ENCODE peak calls at places on chromosome 10, in eight cellular contexts. One of them, this sample, is unnamed. For H3K36me3, the result is how much of the 10 kb centered on the place peaks cover.

GRCh38 chr10:122141821-122142651 is 129.1 kb upstream of the BTBD16 start:
- DNase-seq in heart right ventricle: peak
- DNase-seq in body of pancreas: no peak
- DNase-seq in tibial nerve: no peak
- DNase-seq in astrocyte: peak
- DNase-seq in fibroblast of lung: peak
- DNase-seq in Peyer's patch: no peak
- DNase-seq in transverse colon: no peak
- DNase-seq in this sample: no peak

GRCh38 chr10:114603943-114604342 is 54.1 kb downstream of the ABLIM1 start:
- DNase-seq in heart right ventricle: no peak
- DNase-seq in body of pancreas: peak
- DNase-seq in tibial nerve: no peak
- DNase-seq in astrocyte: peak
- DNase-seq in fibroblast of lung: peak
- DNase-seq in Peyer's patch: no peak
- DNase-seq in transverse colon: peak
- DNase-seq in this sample: no peak

GRCh38 chr10:3091346-3091787 is 24.0 kb downstream of the PFKP start:
- DNase-seq in heart right ventricle: no peak
- DNase-seq in body of pancreas: no peak
- DNase-seq in tibial nerve: no peak
- DNase-seq in astrocyte: peak
- DNase-seq in fibroblast of lung: peak
- DNase-seq in Peyer's patch: no peak
- DNase-seq in transverse colon: no peak
- DNase-seq in this sample: peak

GRCh38 chr10:103856497-103857175 is 1.3 kb upstream of the SH3PXD2A start:
- DNase-seq in heart right ventricle: no peak
- DNase-seq in body of pancreas: no peak
- DNase-seq in tibial nerve: no peak
- DNase-seq in astrocyte: no peak
- DNase-seq in fibroblast of lung: no peak
- DNase-seq in Peyer's patch: no peak
- DNase-seq in transverse colon: no peak
- DNase-seq in this sample: no peak

GRCh38 chr10:129784891-129785290 is 179.2 kb downstream of the EBF3 start:
- DNase-seq in heart right ventricle: no peak
- DNase-seq in body of pancreas: no peak
- DNase-seq in tibial nerve: no peak
- DNase-seq in astrocyte: no peak
- DNase-seq in fibroblast of lung: no peak
- DNase-seq in Peyer's patch: no peak
- DNase-seq in transverse colon: no peak
- DNase-seq in this sample: no peak

GRCh38 chr10:83218205-83218604 is 921.1 kb upstream of the GHITM start:
- DNase-seq in heart right ventricle: no peak
- DNase-seq in body of pancreas: no peak
- DNase-seq in tibial nerve: no peak
- DNase-seq in astrocyte: no peak
- DNase-seq in fibroblast of lung: no peak
- DNase-seq in Peyer's patch: no peak
- DNase-seq in transverse colon: no peak
- DNase-seq in this sample: no peak

GRCh38 chr10:108556176-108556575 is 1367.1 kb downstream of the XPNPEP1 start:
- DNase-seq in heart right ventricle: no peak
- DNase-seq in body of pancreas: no peak
- DNase-seq in tibial nerve: no peak
- DNase-seq in astrocyte: peak
- DNase-seq in fibroblast of lung: peak
- DNase-seq in Peyer's patch: no peak
- DNase-seq in transverse colon: no peak
- DNase-seq in this sample: no peak

GRCh38 chr10:69497611-69498390 is 46.5 kb downstream of the TSPAN15 start:
- DNase-seq in heart right ventricle: no peak
- DNase-seq in body of pancreas: no peak
- DNase-seq in tibial nerve: no peak
- DNase-seq in astrocyte: no peak
- DNase-seq in fibroblast of lung: no peak
- DNase-seq in Peyer's patch: no peak
- DNase-seq in transverse colon: no peak
- DNase-seq in this sample: no peak

DNA sequence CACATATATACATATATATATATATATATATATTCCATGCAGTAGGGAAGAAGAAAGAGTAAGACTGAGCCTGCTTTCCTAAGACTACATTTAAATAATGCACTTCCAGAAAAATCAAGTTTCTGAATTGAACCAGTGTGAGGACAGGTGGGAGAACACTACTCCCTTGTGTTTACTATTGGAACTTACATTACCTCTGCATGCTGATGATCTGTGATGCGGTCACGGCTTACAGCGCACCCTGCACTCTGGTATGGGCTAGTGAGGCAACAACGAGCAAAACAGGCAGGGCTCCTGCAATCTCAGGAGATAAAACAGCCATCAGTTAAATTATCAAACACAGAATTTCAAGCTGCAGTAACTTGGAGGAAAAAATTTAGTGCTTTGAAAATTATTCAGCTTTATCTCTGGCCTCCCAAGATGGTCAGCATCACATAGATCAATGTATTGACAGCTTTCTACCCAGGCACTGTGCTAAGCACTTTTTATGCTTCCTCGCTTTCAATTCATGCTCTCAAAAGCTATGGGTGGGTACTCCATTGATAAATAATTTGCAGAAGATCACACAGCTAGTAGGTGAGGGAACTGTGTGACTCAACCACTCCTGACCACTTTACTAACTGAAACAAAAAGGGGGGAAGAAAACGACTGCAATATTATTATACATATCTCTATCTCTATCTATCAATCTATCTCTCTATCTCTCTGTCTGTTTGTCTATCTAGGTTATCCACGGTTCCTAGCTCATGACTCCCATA is 20.5 kb upstream of the SLC16A12 start:
- DNase-seq in heart right ventricle: no peak
- DNase-seq in body of pancreas: peak
- DNase-seq in tibial nerve: no peak
- DNase-seq in astrocyte: no peak
- DNase-seq in fibroblast of lung: peak
- DNase-seq in Peyer's patch: no peak
- DNase-seq in transverse colon: no peak
- DNase-seq in this sample: no peak
- TF ChIP-seq CTCF in heart right ventricle: peak
- TF ChIP-seq CTCF in body of pancreas: no peak
- TF ChIP-seq CTCF in tibial nerve: peak
- TF ChIP-seq CTCF in astrocyte: peak
- TF ChIP-seq CTCF in fibroblast of lung: no peak
- TF ChIP-seq CTCF in Peyer's patch: no peak
- TF ChIP-seq CTCF in transverse colon: no peak
- TF ChIP-seq CTCF in this sample: no peak

GRCh38 chr10:77807706-77808105 is 118.8 kb downstream of the DLG5 start:
- DNase-seq in heart right ventricle: no peak
- DNase-seq in body of pancreas: no peak
- DNase-seq in tibial nerve: no peak
- DNase-seq in astrocyte: no peak
- DNase-seq in fibroblast of lung: no peak
- DNase-seq in Peyer's patch: no peak
- DNase-seq in transverse colon: no peak
- DNase-seq in this sample: no peak

GRCh38 chr10:77806511-77807157 is 119.9 kb downstream of the DLG5 start:
- DNase-seq in heart right ventricle: no peak
- DNase-seq in body of pancreas: no peak
- DNase-seq in tibial nerve: no peak
- DNase-seq in astrocyte: no peak
- DNase-seq in fibroblast of lung: no peak
- DNase-seq in Peyer's patch: no peak
- DNase-seq in transverse colon: no peak
- DNase-seq in this sample: no peak

GRCh38 chr10:77811831-77812430 is 114.6 kb downstream of the DLG5 start:
- DNase-seq in heart right ventricle: no peak
- DNase-seq in body of pancreas: no peak
- DNase-seq in tibial nerve: no peak
- DNase-seq in astrocyte: no peak
- DNase-seq in fibroblast of lung: no peak
- DNase-seq in Peyer's patch: no peak
- DNase-seq in transverse colon: no peak
- DNase-seq in this sample: no peak

GRCh38 chr10:77810446-77811335 is 115.9 kb downstream of the DLG5 start:
- DNase-seq in heart right ventricle: no peak
- DNase-seq in body of pancreas: no peak
- DNase-seq in tibial nerve: no peak
- DNase-seq in astrocyte: no peak
- DNase-seq in fibroblast of lung: no peak
- DNase-seq in Peyer's patch: no peak
- DNase-seq in transverse colon: no peak
- DNase-seq in this sample: no peak

GRCh38 chr10:77809336-77809735 is 117.2 kb downstream of the DLG5 start:
- DNase-seq in heart right ventricle: no peak
- DNase-seq in body of pancreas: no peak
- DNase-seq in tibial nerve: no peak
- DNase-seq in astrocyte: no peak
- DNase-seq in fibroblast of lung: no peak
- DNase-seq in Peyer's patch: no peak
- DNase-seq in transverse colon: no peak
- DNase-seq in this sample: no peak
- H3K36me3 ChIP-seq in heart right ventricle: under half
- H3K36me3 ChIP-seq in body of pancreas: under half
- H3K36me3 ChIP-seq in tibial nerve: under half
- H3K36me3 ChIP-seq in astrocyte: under half
- H3K36me3 ChIP-seq in fibroblast of lung: under half
- H3K36me3 ChIP-seq in Peyer's patch: under half
- H3K36me3 ChIP-seq in transverse colon: under half
- H3K36me3 ChIP-seq in this sample: under half

DNA sequence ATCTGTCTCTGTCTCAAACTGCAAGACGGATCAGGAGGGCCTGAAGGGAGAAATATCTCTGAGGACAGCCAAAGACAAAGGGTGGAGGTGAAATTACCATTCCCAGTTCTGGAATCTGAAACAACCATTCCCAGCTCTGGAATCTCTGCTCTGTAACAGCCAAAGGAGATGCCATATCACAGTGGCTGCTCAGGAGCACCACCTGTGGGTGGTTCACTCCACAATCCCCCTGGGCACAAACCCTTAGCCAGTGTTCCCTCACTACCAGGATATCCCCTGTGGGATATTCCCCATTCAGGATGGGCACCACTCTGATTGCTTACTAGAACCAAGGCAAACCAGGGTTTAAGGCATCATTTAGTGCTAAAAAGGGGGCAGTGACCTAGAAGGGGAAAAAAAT is 199.0 kb downstream of the HTR7 start:
- DNase-seq in heart right ventricle: no peak
- DNase-seq in body of pancreas: no peak
- DNase-seq in tibial nerve: no peak
- DNase-seq in astrocyte: no peak
- DNase-seq in fibroblast of lung: no peak
- DNase-seq in Peyer's patch: no peak
- DNase-seq in transverse colon: no peak
- DNase-seq in this sample: no peak
- TF ChIP-seq CTCF in heart right ventricle: peak
- TF ChIP-seq CTCF in body of pancreas: no peak
- TF ChIP-seq CTCF in tibial nerve: no peak
- TF ChIP-seq CTCF in astrocyte: no peak
- TF ChIP-seq CTCF in fibroblast of lung: no peak
- TF ChIP-seq CTCF in Peyer's patch: no peak
- TF ChIP-seq CTCF in transverse colon: no peak
- TF ChIP-seq CTCF in this sample: peak

GRCh38 chr10:119903946-119904666 is 11.6 kb downstream of the SEC23IP start:
- DNase-seq in heart right ventricle: no peak
- DNase-seq in body of pancreas: no peak
- DNase-seq in tibial nerve: no peak
- DNase-seq in astrocyte: no peak
- DNase-seq in fibroblast of lung: no peak
- DNase-seq in Peyer's patch: no peak
- DNase-seq in transverse colon: no peak
- DNase-seq in this sample: no peak
- H3K36me3 ChIP-seq in heart right ventricle: under half
- H3K36me3 ChIP-seq in body of pancreas: under half
- H3K36me3 ChIP-seq in tibial nerve: under half
- H3K36me3 ChIP-seq in astrocyte: under half
- H3K36me3 ChIP-seq in fibroblast of lung: under half
- H3K36me3 ChIP-seq in Peyer's patch: under half
- H3K36me3 ChIP-seq in transverse colon: under half
- H3K36me3 ChIP-seq in this sample: under half